ENCODE peak calls at places on chromosome 2, in seven cellular contexts. T is SJSA1, U is RWPE1, Z is esophagus muscularis mucosa, W is substantia nigra, K is AG04450, G is IMR-90. E is an unnamed sample.

GRCh38 chr2:219279916-219280516 is 850 bp downstream of the DNAJB2 start:
- DNase-seq in T (no peak), U (no peak), Z (no peak), W (no peak), K (no peak), G (no peak), E (no peak)

GRCh38 chr2:215361211-215361875 is 49.5 kb downstream of the ATIC start:
- DNase-seq in T (no peak), U (no peak), Z (peak), W (no peak), K (no peak), G (peak), E (no peak)

GRCh38 chr2:37993135-37993534 is 68.0 kb downstream of the RMDN2 start:
- DNase-seq in T (no peak), U (no peak), Z (no peak), W (no peak), K (no peak), G (peak), E (no peak)

GRCh38 chr2:130391058-130391871 is 35.4 kb downstream of the PTPN18 start:
- DNase-seq in T (peak), U (peak), Z (peak), W (peak), K (no peak), G (peak), E (no peak)

GRCh38 chr2:100756704-100757103 is 63.2 kb upstream of the NPAS2 start:
- DNase-seq in T (no peak), U (no peak), Z (no peak), W (no peak), K (no peak), G (peak), E (no peak)

GRCh38 chr2:187055463-187055862 is 206.5 kb upstream of the ZSWIM2 start:
- DNase-seq in T (no peak), U (no peak), Z (no peak), W (no peak), K (no peak), G (no peak), E (no peak)

GRCh38 chr2:234623521-234623991 is 126.7 kb upstream of the ARL4C start:
- DNase-seq in T (no peak), U (no peak), Z (peak), W (no peak), K (no peak), G (no peak), E (no peak)

GRCh38 chr2:144914113-144914512 is 394.2 kb upstream of the ZEB2 start:
- DNase-seq in T (no peak), U (no peak), Z (no peak), W (no peak), K (no peak), G (no peak), E (no peak)

GRCh38 chr2:172404824-172405223 is 22.6 kb upstream of the ITGA6 start:
- DNase-seq in T (no peak), U (peak), Z (no peak), W (no peak), K (peak), G (peak), E (peak)

GRCh38 chr2:179263015-179263414 is 1.6 kb downstream of the SESTD1 start:
- DNase-seq in T (no peak), U (no peak), Z (no peak), W (no peak), K (no peak), G (peak), E (no peak)

GRCh38 chr2:121446647-121447241 is 83.9 kb upstream of the RNU4ATAC start:
- DNase-seq in T (no peak), U (no peak), Z (no peak), W (no peak), K (no peak), G (no peak), E (no peak)

GRCh38 chr2:166088634-166089033 is 39.2 kb downstream of the SCN1A start:
- DNase-seq in T (no peak), U (no peak), Z (no peak), W (no peak), K (no peak), G (peak), E (no peak)

GRCh38 chr2:166090900-166091299 is 36.9 kb downstream of the SCN1A start:
- DNase-seq in T (no peak), U (no peak), Z (no peak), W (no peak), K (no peak), G (peak), E (no peak)

GRCh38 chr2:166092889-166093288 is 34.9 kb downstream of the SCN1A start:
- DNase-seq in T (no peak), U (peak), Z (no peak), W (no peak), K (peak), G (peak), E (no peak)

GRCh38 chr2:166091439-166091838 is 36.4 kb downstream of the SCN1A start:
- DNase-seq in T (no peak), U (no peak), Z (no peak), W (no peak), K (no peak), G (peak), E (no peak)

GRCh38 chr2:166090346-166090745 is 37.5 kb downstream of the SCN1A start:
- DNase-seq in T (no peak), U (no peak), Z (no peak), W (no peak), K (no peak), G (peak), E (no peak)
- H3K27ac ChIP-seq in T (no peak), U (no peak), Z (no peak), W (no peak), K (no peak), G (no peak), E (no peak)

GRCh38 chr2:227862741-227863588 is 8.5 kb upstream of the DAW1 start:
- DNase-seq in T (peak), U (peak), Z (no peak), W (no peak), K (peak), G (peak), E (peak)

GRCh38 chr2:227862227-227862740 is 9.1 kb upstream of the DAW1 start:
- DNase-seq in T (no peak), U (peak), Z (no peak), W (no peak), K (no peak), G (peak), E (no peak)

GRCh38 chr2:227861011-227861410 is 10.4 kb upstream of the DAW1 start:
- DNase-seq in T (no peak), U (no peak), Z (no peak), W (no peak), K (no peak), G (no peak), E (no peak)

GRCh38 chr2:227856697-227857096 is 14.7 kb upstream of the DAW1 start:
- DNase-seq in T (no peak), U (no peak), Z (no peak), W (no peak), K (no peak), G (no peak), E (no peak)

DNA sequence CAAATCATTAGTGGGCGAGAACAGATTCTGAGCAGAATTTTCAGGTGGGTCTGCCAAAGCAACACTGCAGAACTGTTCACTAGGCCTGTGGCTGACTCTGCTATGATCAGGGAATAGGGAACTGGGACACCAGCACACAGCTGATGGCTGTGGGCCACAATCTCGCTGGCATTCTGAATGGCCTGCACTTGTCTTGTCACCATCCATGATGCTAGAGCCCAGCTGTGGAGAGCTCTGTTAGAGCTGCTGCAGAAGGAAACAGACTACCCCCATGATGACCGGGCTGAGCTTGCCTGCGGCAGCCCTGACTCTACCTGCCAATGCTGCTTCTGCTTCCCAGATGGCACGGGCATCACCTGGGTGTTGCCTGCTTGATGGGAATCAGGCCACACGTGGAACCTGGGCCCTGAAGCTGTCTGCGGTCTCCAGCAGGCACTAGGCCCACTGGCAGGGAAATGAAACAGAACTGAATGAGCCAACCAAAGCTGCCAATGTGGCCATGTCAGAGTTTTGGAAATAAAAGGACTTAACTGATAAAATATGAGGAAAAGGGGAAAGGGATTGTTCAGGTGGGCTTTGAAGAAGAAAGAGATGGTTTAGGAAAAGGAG is 11.2 kb upstream of the DAW1 start:
- DNase-seq in T (no peak), U (no peak), Z (no peak), W (peak), K (no peak), G (no peak), E (no peak)
- H3K27ac ChIP-seq in T (no peak), U (no peak), Z (no peak), W (peak), K (no peak), G (no peak), E (peak)

DNA sequence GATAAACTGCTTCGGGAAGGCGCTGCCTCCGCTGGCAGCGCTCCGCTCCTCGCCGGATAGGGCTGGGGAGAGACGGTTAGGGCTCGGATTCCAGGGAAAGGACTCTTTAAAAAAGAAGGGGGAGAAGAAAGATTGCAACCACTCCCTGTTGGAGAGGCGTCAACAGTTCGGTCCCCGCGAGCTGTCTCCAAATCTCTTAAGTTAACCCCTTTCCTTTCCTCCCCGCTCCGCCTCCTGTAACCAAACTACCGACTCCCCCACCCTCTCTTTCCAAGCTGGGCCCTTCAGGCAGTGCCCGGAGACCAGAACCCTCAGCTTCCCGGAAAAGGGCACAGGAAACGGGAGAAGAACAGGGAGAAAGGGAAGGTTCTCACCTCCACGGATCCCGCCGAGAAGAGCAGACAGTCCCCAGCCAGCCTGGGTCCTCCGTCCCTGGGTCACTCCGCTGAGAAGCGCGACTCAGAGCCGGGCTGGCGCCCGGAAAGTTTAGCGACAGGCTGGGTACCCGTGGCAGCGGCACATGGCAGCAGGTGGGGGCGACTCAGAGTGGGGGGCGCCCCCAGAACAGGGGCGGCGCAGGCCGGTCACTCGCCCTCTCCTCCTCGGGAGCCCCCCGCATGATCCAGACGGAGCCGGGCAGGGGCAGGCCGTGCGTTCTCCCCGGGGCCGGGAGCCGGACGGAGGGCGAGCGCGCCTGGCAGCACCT is 662 bp downstream of the FZD5 start:
- DNase-seq in T (no peak), U (peak), Z (no peak), W (no peak), K (no peak), G (no peak), E (no peak)
- H3K27ac ChIP-seq in T (no peak), U (peak), Z (peak), W (peak), K (no peak), G (no peak), E (peak)

DNA sequence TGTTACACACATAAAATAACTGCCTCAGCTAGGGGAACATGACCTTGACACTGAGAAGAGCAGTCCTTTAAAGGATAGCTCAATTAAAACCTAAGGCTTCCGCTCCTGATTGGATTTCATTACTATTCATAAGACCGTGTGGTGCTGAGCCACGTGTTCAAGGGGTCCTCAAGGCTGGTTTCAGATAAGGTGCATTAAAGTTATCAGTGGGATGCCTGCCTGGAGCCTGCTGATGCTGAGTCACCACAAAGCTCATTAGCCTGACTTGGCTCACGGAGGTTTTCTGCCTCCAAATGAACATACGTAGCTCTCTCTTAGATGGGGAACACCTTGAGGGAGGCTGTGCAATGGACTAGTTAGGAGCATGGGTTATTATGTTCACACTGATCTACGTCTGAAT is 518.9 kb downstream of the TDRD15 start:
- DNase-seq in T (no peak), U (no peak), Z (peak), W (no peak), K (no peak), G (peak), E (no peak)
- H3K27ac ChIP-seq in T (peak), U (no peak), Z (no peak), W (no peak), K (peak), G (peak), E (no peak)

DNA sequence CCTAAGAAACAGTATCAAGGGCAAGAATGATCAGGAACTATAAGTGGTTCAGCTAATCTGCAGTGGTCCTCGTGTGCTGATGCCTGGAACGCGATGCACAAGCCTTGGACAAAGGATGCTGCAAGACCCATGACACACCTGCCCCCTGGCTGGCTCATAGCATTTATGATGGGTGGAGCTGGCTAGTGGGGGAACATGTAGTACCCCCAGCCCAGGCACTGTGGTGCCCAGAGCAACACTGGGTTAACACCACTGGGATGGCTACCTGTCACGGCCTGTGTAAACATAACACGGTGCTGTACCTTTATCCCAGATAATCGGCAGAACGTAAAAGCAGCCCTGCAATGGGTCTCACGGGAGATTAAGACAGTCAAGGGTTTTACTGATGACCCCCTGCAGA is 60.3 kb upstream of the PEX13 start:
- DNase-seq in T (no peak), U (no peak), Z (no peak), W (no peak), K (no peak), G (no peak), E (no peak)
- H3K27ac ChIP-seq in T (no peak), U (peak), Z (no peak), W (no peak), K (no peak), G (no peak), E (peak)

GRCh38 chr2:203934006-203934632 is 2.4 kb upstream of the ICOS start:
- DNase-seq in T (no peak), U (no peak), Z (no peak), W (no peak), K (no peak), G (no peak), E (no peak)
- H3K27ac ChIP-seq in T (no peak), U (no peak), Z (no peak), W (no peak), K (no peak), G (no peak), E (no peak)